ENCODE peak calls at places on chromosome 18, in nine cellular contexts. F, C, G, X, M, I, Y, P and H are unnamed samples.
A peak's percentile ranks its signal among the peaks of the same experiment; 100 is the strongest.

GRCh38 chr18:58231930-58232329 is 187.9 kb downstream of the NEDD4L start:
- DNase-seq in F (no peak), C (peak; percentile 50), G (no peak), X (no peak), M (no peak), I (no peak), Y (no peak), P (no peak), H (no peak)

GRCh38 chr18:26089247-26090129 is 925 bp downstream of the SS18 start:
- DNase-seq in F (no peak), C (peak; percentile 51), G (peak; percentile 5), X (peak; percentile 9), M (peak; percentile 46), I (no peak), Y (peak; percentile 43), P (peak; percentile 47), H (peak; percentile 80)

GRCh38 chr18:21194871-21195771 is 46.9 kb upstream of the GREB1L start:
- DNase-seq in F (no peak), C (peak; percentile 66), G (no peak), X (peak; percentile 37), M (peak; percentile 68), I (peak; percentile 8), Y (peak; percentile 43), P (peak; percentile 49), H (no peak)

GRCh38 chr18:79589601-79590091 is 90.0 kb upstream of the CTDP1 start:
- DNase-seq in F (no peak), C (no peak), G (no peak), X (no peak), M (no peak), I (no peak), Y (no peak), P (no peak), H (no peak)

GRCh38 chr18:250685-251084 is 17.2 kb downstream of the THOC1 start:
- DNase-seq in F (no peak), C (peak; percentile 50), G (no peak), X (no peak), M (peak; percentile 3), I (no peak), Y (no peak), P (no peak), H (no peak)

GRCh38 chr18:12307251-12307736 is 747 bp upstream of the TUBB6 start:
- DNase-seq in F (no peak), C (peak; percentile 82), G (no peak), X (no peak), M (peak; percentile 78), I (no peak), Y (peak; percentile 53), P (no peak), H (peak; percentile 70)

GRCh38 chr18:57900906-57901305 is 97.8 kb upstream of the ATP8B1 start:
- DNase-seq in F (no peak), C (no peak), G (no peak), X (no peak), M (no peak), I (no peak), Y (no peak), P (no peak), H (no peak)

GRCh38 chr18:13265901-13266207 is 47.3 kb downstream of the LDLRAD4 start:
- DNase-seq in F (no peak), C (no peak), G (no peak), X (no peak), M (no peak), I (no peak), Y (no peak), P (no peak), H (no peak)

GRCh38 chr18:48038636-48039035 is 108.2 kb upstream of the SMAD2 start:
- DNase-seq in F (no peak), C (no peak), G (no peak), X (no peak), M (no peak), I (no peak), Y (no peak), P (no peak), H (no peak)

GRCh38 chr18:22432672-22433137 is 15.0 kb upstream of the CTAGE1 start:
- DNase-seq in F (no peak), C (peak; percentile 85), G (peak; percentile 18), X (no peak), M (peak; percentile 95), I (no peak), Y (no peak), P (no peak), H (no peak)

GRCh38 chr18:63084220-63084619 is 235.3 kb downstream of the BCL2 start:
- DNase-seq in F (no peak), C (no peak), G (no peak), X (no peak), M (no peak), I (no peak), Y (no peak), P (no peak), H (no peak)

GRCh38 chr18:58578321-58578720 is 50.6 kb downstream of the ALPK2 start:
- DNase-seq in F (no peak), C (peak; percentile 47), G (no peak), X (no peak), M (no peak), I (no peak), Y (no peak), P (no peak), H (no peak)

GRCh38 chr18:10015288-10015701 is 101.5 kb downstream of the VAPA start:
- DNase-seq in F (no peak), C (peak; percentile 49), G (no peak), X (no peak), M (peak; percentile 46), I (no peak), Y (no peak), P (no peak), H (no peak)

GRCh38 chr18:43587538-43588153 is 310.4 kb upstream of the SYT4 start:
- DNase-seq in F (no peak), C (peak; percentile 76), G (no peak), X (peak; percentile 28), M (peak; percentile 63), I (peak; percentile 41), Y (peak; percentile 5), P (peak; percentile 35), H (no peak)

GRCh38 chr18:22066083-22066485 is 103.3 kb upstream of the GATA6 start:
- DNase-seq in F (no peak), C (no peak), G (no peak), X (no peak), M (no peak), I (no peak), Y (no peak), P (no peak), H (no peak)

GRCh38 chr18:62048279-62048678 is 138.6 kb downstream of the PIGN start:
- DNase-seq in F (no peak), C (no peak), G (no peak), X (no peak), M (no peak), I (no peak), Y (no peak), P (no peak), H (no peak)

GRCh38 chr18:58135170-58135569 is 91.1 kb downstream of the NEDD4L start:
- DNase-seq in F (no peak), C (peak; percentile 96), G (no peak), X (no peak), M (peak; percentile 20), I (no peak), Y (peak; percentile 40), P (no peak), H (no peak)

GRCh38 chr18:50662177-50662576 is 102.3 kb downstream of the MAPK4 start:
- DNase-seq in F (no peak), C (peak; percentile 27), G (no peak), X (no peak), M (peak; percentile 20), I (no peak), Y (peak; percentile 47), P (no peak), H (no peak)

GRCh38 chr18:12236934-12237832 is 17.0 kb upstream of the CIDEA start:
- DNase-seq in F (peak; percentile 61), C (peak; percentile 72), G (peak; percentile 71), X (peak; percentile 75), M (peak; percentile 66), I (peak; percentile 14), Y (peak; percentile 24), P (peak; percentile 8), H (peak; percentile 88)

GRCh38 chr18:61865466-61866165 is 27.2 kb downstream of the RNF152 start:
- DNase-seq in F (no peak), C (peak; percentile 39), G (no peak), X (no peak), M (peak; percentile 35), I (no peak), Y (no peak), P (no peak), H (no peak)